ENCODE peak calls at places on chromosome 21, in six cellular contexts. S is body of pancreas, T is A549, M is testis, Q is PC-9, Y is cardiac muscle cell. L is an unnamed sample. For H3K9me3, the result is how much of the 10 kb centered on the place peaks cover.

GRCh38 chr21:17436626-17437111 is 76.2 kb upstream of the CXADR start:
- DNase-seq in S (no peak), Q (no peak), M (peak), Y (peak), T (no peak), L (no peak)

GRCh38 chr21:32771134-32771523 is 426 bp downstream of the PAXBP1 start:
- DNase-seq in T (peak), M (peak), Y (peak), S (peak), Q (peak), L (peak)

GRCh38 chr21:46082638-46083270 is 15.2 kb upstream of the COL6A2 start:
- DNase-seq in S (peak), M (no peak), Q (no peak), Y (no peak), T (no peak), L (no peak)

GRCh38 chr21:34668803-34669148 is at the start of gene CLIC6:
- DNase-seq in S (no peak), Q (no peak), Y (no peak), T (no peak), M (no peak), L (no peak)

GRCh38 chr21:33411949-33412430 is 8.8 kb downstream of the IFNGR2 start:
- DNase-seq in S (no peak), T (no peak), Q (no peak), M (no peak), Y (peak), L (peak)

GRCh38 chr21:32994305-32994704 is 31.4 kb upstream of the OLIG2 start:
- DNase-seq in Q (no peak), Y (peak), T (no peak), M (no peak), S (no peak), L (no peak)

GRCh38 chr21:33968082-33968997 is 52.7 kb upstream of the ATP5PO start:
- DNase-seq in T (peak), S (no peak), M (no peak), Q (no peak), Y (peak), L (no peak)

GRCh38 chr21:35324372-35325220 is 275.5 kb upstream of the RUNX1 start:
- DNase-seq in S (no peak), M (peak), Y (peak), Q (no peak), T (no peak), L (no peak)

GRCh38 chr21:16942703-16943102 is 570.1 kb upstream of the CXADR start:
- DNase-seq in Q (no peak), T (no peak), M (no peak), S (no peak), Y (peak), L (no peak)

GRCh38 chr21:17454315-17455027 is 58.4 kb upstream of the CXADR start:
- DNase-seq in S (peak), T (peak), Q (peak), Y (peak), M (peak), L (no peak)

GRCh38 chr21:17195965-17196364 is 316.9 kb upstream of the CXADR start:
- DNase-seq in M (no peak), T (no peak), Q (no peak), S (no peak), Y (no peak), L (no peak)

GRCh38 chr21:17921579-17922530 is 102.7 kb upstream of the C21orf91 start:
- DNase-seq in T (no peak), Y (peak), Q (no peak), S (no peak), M (peak), L (no peak)

GRCh38 chr21:37855568-37856391 is 60.5 kb downstream of the KCNJ6 start:
- DNase-seq in Y (peak), S (no peak), T (no peak), Q (no peak), M (no peak), L (no peak)
- H3K4me3 ChIP-seq in Y (no peak), S (no peak), T (no peak), Q (no peak), M (no peak), L (no peak)

GRCh38 chr21:36587388-36587787 is 107.5 kb upstream of the CLDN14 start:
- DNase-seq in T (peak), Q (peak), S (no peak), M (no peak), Y (no peak), L (no peak)

GRCh38 chr21:36583591-36583990 is 103.7 kb upstream of the CLDN14 start:
- DNase-seq in Q (no peak), M (no peak), Y (no peak), T (no peak), S (no peak), L (no peak)

GRCh38 chr21:36589352-36589971 is 109.5 kb upstream of the SIM2 start:
- DNase-seq in Y (peak), S (peak), M (peak), Q (no peak), T (no peak), L (no peak)

GRCh38 chr21:36579898-36580297 is 100.0 kb upstream of the CLDN14 start:
- DNase-seq in S (no peak), M (no peak), T (no peak), Q (no peak), Y (no peak), L (no peak)

DNA sequence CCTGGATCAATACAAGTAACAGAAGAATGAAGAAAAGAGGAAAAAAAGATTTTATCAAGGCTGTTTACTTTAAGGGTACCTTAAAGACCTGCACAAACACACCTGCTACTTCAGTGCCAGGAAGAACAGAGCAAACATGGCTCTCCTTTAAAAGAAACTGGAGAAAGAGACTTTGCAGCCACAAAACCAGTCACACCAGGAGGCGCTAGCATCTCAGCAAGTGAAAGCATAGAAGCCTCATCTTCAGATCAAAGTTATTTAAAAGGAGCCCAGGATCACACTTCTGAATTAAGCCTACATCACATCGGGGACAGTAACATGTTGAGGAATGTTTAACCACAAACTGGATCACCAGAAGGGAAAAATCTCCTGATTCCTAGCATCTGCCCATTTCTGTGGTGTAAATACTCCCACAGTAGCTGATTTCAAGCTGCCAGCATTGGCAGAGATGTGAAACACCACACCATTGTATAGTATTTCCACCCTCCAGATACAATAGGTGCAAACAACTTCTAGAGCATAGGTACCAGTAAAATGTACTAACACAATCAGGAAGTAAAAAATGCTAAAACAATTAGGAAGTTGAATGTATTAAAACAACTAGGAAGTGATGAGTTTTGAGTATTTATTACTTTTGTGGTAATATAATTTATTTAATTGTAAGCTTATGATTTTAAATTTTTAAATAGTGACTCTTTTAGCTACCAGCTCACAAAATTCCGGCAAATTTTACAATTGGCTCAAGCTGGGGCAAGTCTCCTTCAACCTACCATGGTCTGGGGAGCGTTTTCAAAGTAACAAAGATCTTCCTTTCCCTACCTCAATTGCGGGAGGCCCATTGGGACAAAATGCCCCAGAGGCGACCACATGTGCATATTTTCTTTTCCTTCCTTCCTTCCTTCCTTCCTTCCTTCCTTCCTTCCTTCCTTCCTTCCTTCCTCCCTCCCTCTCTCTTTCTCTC is 105.3 kb upstream of the CLDN14 start:
- DNase-seq in S (no peak), Y (no peak), T (no peak), Q (no peak), M (no peak), L (no peak)
- TF ChIP-seq CTCF in S (no peak), Y (peak), T (no peak), Q (no peak), M (no peak), L (no peak)

DNA sequence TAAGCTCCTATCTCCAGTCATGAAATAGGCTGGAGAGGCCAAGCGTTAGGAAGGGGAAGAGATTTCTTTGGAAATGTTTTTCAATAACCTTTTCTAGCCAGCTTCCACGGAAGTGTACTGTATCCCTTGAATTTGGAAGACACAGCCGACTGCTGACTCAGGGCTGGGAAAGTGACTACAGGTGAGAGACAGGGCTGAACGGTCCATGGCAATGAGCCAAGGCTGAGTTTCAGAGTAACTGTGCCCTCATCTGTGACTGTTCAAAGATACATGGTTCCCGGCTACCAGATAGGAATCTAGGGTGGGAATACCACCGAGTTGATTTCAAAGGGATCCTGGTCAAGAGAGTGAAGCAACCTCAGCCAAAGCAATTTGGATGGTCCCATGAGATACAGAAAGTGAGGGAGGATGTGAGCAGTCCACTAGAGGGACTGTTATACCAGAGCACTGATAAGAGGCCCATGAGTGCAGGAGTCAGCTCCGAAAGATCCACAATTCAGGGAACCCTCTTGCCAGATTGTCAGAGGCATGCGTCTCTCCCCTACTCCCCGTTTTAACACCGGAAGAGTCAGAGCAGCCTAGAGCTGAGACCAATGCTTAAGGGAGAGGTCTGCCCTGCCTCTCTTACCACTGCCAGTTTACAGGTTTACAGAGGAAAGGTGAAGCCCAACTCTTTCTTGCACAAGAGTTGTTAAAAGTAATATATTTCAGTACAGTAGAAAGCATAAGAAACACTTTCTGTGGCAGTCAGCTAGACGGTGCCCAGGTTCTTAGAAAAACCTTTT is 3.2 kb upstream of the KRTAP19-8 start:
- DNase-seq in M (no peak), Q (no peak), Y (no peak), T (no peak), S (no peak), L (no peak)
- H3K9me3 ChIP-seq in M (under half), Q (under half), Y (under half), T (under half), S (under half), L (under half)

GRCh38 chr21:44834231-44834950 is 16.5 kb upstream of the SUMO3 start:
- DNase-seq in Q (no peak), Y (no peak), S (no peak), M (no peak), T (no peak), L (no peak)

GRCh38 chr21:44829507-44830092 is 11.7 kb upstream of the SUMO3 start:
- DNase-seq in Y (no peak), M (no peak), S (no peak), Q (no peak), T (no peak), L (no peak)

GRCh38 chr21:44828362-44829056 is 10.6 kb upstream of the SUMO3 start:
- DNase-seq in T (no peak), Y (no peak), Q (no peak), S (no peak), M (no peak), L (no peak)

GRCh38 chr21:44833663-44834062 is 15.8 kb upstream of the SUMO3 start:
- DNase-seq in M (no peak), S (no peak), Q (no peak), T (no peak), Y (no peak), L (no peak)

GRCh38 chr21:44831227-44831626 is 13.4 kb upstream of the SUMO3 start:
- DNase-seq in Q (no peak), T (no peak), M (no peak), S (no peak), Y (no peak), L (no peak)
- H3K4me3 ChIP-seq in Q (no peak), T (no peak), M (no peak), S (no peak), Y (no peak), L (no peak)

DNA sequence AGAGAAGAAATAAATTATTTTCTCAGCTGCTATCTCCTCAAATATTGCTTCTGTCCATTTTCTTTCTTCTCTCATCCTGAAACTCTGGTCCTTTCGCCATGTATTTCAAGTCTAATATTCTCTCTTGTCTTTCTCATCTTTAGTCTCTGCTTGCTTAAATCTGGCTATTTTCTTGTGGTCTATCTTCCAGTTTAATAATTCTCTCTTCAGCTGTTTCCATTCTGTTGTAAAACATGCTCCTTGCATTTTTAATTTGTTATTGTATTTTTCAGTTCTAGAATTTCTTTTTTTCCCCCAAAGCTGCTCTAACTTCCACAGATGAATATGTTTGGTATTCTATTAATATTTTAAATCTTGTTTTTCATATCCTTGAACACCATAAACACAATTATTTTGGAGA is 70.1 kb upstream of the TMPRSS2 start:
- DNase-seq in M (no peak), Y (no peak), Q (no peak), S (no peak), T (no peak), L (no peak)
- TF ChIP-seq CTCF in M (no peak), Y (no peak), Q (no peak), S (no peak), T (no peak), L (no peak)

DNA sequence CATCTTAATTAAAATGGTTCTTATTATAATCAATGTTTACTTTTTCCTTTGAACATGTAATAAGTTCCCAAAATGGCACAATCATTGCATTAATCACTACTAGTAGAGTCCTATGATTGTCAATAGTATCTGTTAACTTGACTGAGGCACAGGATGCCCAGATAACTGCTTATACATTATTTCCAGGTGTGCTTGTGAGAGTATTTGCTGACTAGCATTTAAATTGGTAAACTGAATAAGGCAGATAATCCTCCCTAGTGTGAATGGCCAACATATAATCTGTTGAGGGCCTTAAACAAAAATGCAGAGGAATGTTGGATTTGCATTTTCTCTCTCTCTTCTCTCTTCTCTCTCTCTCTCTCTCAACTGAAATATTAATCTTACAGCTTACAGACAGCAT is 999.3 kb upstream of the TMPRSS15 start:
- DNase-seq in T (no peak), M (no peak), S (no peak), Q (no peak), Y (no peak), L (no peak)
- H3K9me3 ChIP-seq in T (under half), M (under half), S (under half), Q (under half), Y (under half), L (under half)